ENCODE peak calls at places on chromosomes 4 and X, in nine cellular contexts. T, N, R, M, Z, F, A, V and S are unnamed samples.

GRCh38 chrX:17104433-17104832 is 158.0 kb downstream of the REPS2 start:
- DNase-seq in V (no peak), F (no peak), Z (no peak), T (no peak), R (no peak), M (no peak), A (no peak), N (no peak), S (no peak)

GRCh38 chr4:173009129-173009823 is 159.3 kb upstream of the GALNT7 start:
- DNase-seq in A (no peak), Z (peak; percentile 23), M (no peak), F (no peak), T (peak; percentile 39), R (no peak), V (no peak), N (no peak), S (no peak)

GRCh38 chr4:99207911-99208718 is 10.9 kb downstream of the ADH6 start:
- DNase-seq in Z (peak; percentile 71), M (no peak), F (no peak), N (no peak), T (peak; percentile 61), V (no peak), A (no peak), R (no peak), S (no peak)

GRCh38 chr4:154491731-154492249 is at the start of gene DCHS2:
- DNase-seq in F (peak; percentile 21), Z (peak; percentile 13), N (no peak), A (peak; percentile 18), R (no peak), T (no peak), V (peak; percentile 46), M (no peak), S (no peak)

GRCh38 chr4:72974694-72975487 is 94.6 kb downstream of the COX18 start:
- DNase-seq in T (peak; percentile 80), R (no peak), N (no peak), A (no peak), M (no peak), Z (peak; percentile 56), F (no peak), V (no peak), S (no peak)

GRCh38 chrX:47227334-47227583 is 5.5 kb upstream of the USP11 start:
- DNase-seq in F (no peak), Z (no peak), T (no peak), V (no peak), M (no peak), N (no peak), R (no peak), A (no peak), S (no peak)

GRCh38 chrX:103183912-103184311 is 31.0 kb upstream of the BEX4 start:
- DNase-seq in V (no peak), A (no peak), M (no peak), Z (no peak), F (no peak), N (no peak), R (no peak), T (no peak), S (no peak)

GRCh38 chr4:870951-871350 is 45.0 kb upstream of the CPLX1 start:
- DNase-seq in T (no peak), Z (no peak), V (no peak), A (no peak), R (no peak), N (no peak), F (no peak), M (no peak), S (no peak)

GRCh38 chrX:40146471-40147398 is 49.0 kb upstream of the BCOR start:
- DNase-seq in N (no peak), A (no peak), V (peak; percentile 65), F (no peak), Z (peak; percentile 46), M (no peak), T (peak; percentile 67), R (peak; percentile 65), S (no peak)

GRCh38 chr4:31341601-31342375 is 621.6 kb downstream of the PCDH7 start:
- DNase-seq in V (no peak), F (no peak), R (no peak), A (no peak), Z (no peak), N (no peak), T (no peak), M (no peak), S (no peak)

GRCh38 chr4:54513231-54513630 is 144.5 kb upstream of the KIT start:
- DNase-seq in T (peak; percentile 83), V (peak; percentile 50), M (no peak), N (no peak), F (no peak), Z (peak; percentile 81), A (peak; percentile 26), R (no peak), S (no peak)

GRCh38 chr4:151689211-151689991 is 71.4 kb downstream of the GATB start:
- DNase-seq in A (no peak), M (no peak), F (no peak), V (no peak), Z (no peak), R (no peak), T (no peak), N (no peak), S (no peak)
- H3K4me1 ChIP-seq in A (peaks cover 96% of the 10 kb centered on the region), M (peaks cover 82% of the 10 kb centered on the region), F (no peaks in the 10 kb centered on the region), V (no peaks in the 10 kb centered on the region), Z (peaks cover 77% of the 10 kb centered on the region), R (peaks cover 20% of the 10 kb centered on the region), T (peaks cover 3% of the 10 kb centered on the region), N (no peaks in the 10 kb centered on the region), S (no peaks in the 10 kb centered on the region)

GRCh38 chrX:18927558-18927957 is 56.4 kb downstream of the PHKA2 start:
- DNase-seq in F (no peak), T (no peak), Z (no peak), M (no peak), A (no peak), N (no peak), R (no peak), V (no peak), S (no peak)
- H3K4me1 ChIP-seq in F (no peaks in the 10 kb centered on the region), T (no peaks in the 10 kb centered on the region), Z (no peaks in the 10 kb centered on the region), M (no peaks in the 10 kb centered on the region), A (no peaks in the 10 kb centered on the region), N (no peaks in the 10 kb centered on the region), R (no peaks in the 10 kb centered on the region), V (no peaks in the 10 kb centered on the region), S (no peaks in the 10 kb centered on the region)

GRCh38 chr4:7828011-7828720 is 111.5 kb downstream of the AFAP1 start:
- DNase-seq in F (peak; percentile 35), Z (peak; percentile 100), V (peak; percentile 85), A (peak; percentile 75), R (peak; percentile 59), N (peak; percentile 56), T (peak; percentile 100), M (peak; percentile 67), S (peak; percentile 59)
- H3K4me1 ChIP-seq in F (peaks cover 22% of the 10 kb centered on the region), Z (peaks cover 39% of the 10 kb centered on the region), V (no peaks in the 10 kb centered on the region), A (peaks cover 63% of the 10 kb centered on the region), R (peaks cover 19% of the 10 kb centered on the region), N (peaks cover 34% of the 10 kb centered on the region), T (peaks cover 36% of the 10 kb centered on the region), M (peaks cover 41% of the 10 kb centered on the region), S (peaks cover 53% of the 10 kb centered on the region)

DNA sequence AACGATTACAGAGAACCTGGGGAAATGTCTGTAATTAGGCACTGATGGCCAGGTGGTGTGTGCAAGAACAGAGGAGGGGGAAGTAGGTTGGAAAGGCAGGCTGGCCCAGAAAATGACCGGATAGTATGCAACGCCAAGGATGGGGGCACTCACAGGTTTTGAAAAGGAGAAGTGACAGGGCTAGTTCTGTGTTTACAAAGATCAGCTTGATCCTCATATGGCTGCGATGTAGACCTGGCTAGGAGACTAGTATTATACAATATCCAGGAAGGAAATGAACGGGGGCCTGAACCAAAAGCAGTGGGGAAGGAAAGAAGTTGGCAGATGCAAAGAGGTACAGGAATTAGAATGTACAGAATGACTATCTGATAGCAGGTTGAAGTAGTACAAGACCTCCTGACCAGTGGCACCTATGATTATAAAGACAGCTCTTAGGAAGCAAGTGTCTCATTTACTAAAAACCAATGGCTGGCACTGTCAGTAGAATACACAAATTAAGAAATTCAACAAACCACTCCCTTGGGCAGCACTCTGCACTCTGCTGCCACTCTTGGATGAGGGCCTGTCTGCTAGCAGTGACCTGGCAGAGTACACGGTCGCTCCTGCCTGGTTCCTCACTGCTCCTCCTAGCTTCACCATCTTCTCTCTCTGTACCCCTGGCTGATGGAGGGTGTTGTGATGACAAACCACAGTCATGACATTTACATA is 14.1 kb downstream of the MFAP3L start:
- DNase-seq in T (no peak), A (no peak), F (no peak), N (no peak), R (no peak), M (peak; percentile 41), V (no peak), Z (no peak), S (no peak)
- H3K4me1 ChIP-seq in T (no peaks in the 10 kb centered on the region), A (no peaks in the 10 kb centered on the region), F (no peaks in the 10 kb centered on the region), N (no peaks in the 10 kb centered on the region), R (no peaks in the 10 kb centered on the region), M (peaks cover 19% of the 10 kb centered on the region), V (peaks cover 7% of the 10 kb centered on the region), Z (no peaks in the 10 kb centered on the region), S (no peaks in the 10 kb centered on the region)